ENCODE peak calls at places on chromosomes 12 and 14, in eight cellular contexts. P, G, M, O, V, S, Y and Z are unnamed samples.

GRCh38 chr12:5292651-5293050 is 139.3 kb upstream of the NTF3 start:
- DNase-seq in P (no peak), G (no peak), M (no peak), O (no peak), V (no peak), S (no peak), Y (no peak), Z (no peak)

GRCh38 chr14:82438416-82438815 is 904.8 kb upstream of the SEL1L start:
- DNase-seq in P (no peak), G (no peak), M (no peak), O (no peak), V (no peak), S (no peak), Y (no peak), Z (no peak)

GRCh38 chr12:131473721-131474709 is 236.9 kb upstream of the SFSWAP start:
- DNase-seq in P (no peak), G (no peak), M (no peak), O (no peak), V (no peak), S (no peak), Y (no peak), Z (no peak)

GRCh38 chr12:106248177-106248848 is 493 bp upstream of the CKAP4 start:
- DNase-seq in P (peak), G (peak), M (peak), O (peak), V (peak), S (peak), Y (peak), Z (peak)

GRCh38 chr12:52119398-52120254 is 40.1 kb downstream of the SMIM41 start:
- DNase-seq in P (peak), G (peak), M (no peak), O (peak), V (no peak), S (peak), Y (peak), Z (no peak)

GRCh38 chr12:67426067-67426466 is 156.9 kb downstream of the CAND1 start:
- DNase-seq in P (no peak), G (no peak), M (no peak), O (no peak), V (no peak), S (no peak), Y (no peak), Z (no peak)

GRCh38 chr14:55389330-55389729 is 22.3 kb downstream of the ATG14 start:
- DNase-seq in P (no peak), G (no peak), M (no peak), O (no peak), V (no peak), S (no peak), Y (no peak), Z (no peak)

GRCh38 chr12:79737875-79738718 is 47.3 kb upstream of the PAWR start:
- DNase-seq in P (peak), G (peak), M (no peak), O (peak), V (no peak), S (peak), Y (no peak), Z (no peak)

GRCh38 chr12:18861287-18861858 is 123.5 kb downstream of the CAPZA3 start:
- DNase-seq in P (no peak), G (no peak), M (no peak), O (no peak), V (no peak), S (no peak), Y (no peak), Z (no peak)

GRCh38 chr12:111362687-111363475 is 6.0 kb downstream of the PHETA1 start:
- DNase-seq in P (no peak), G (no peak), M (no peak), O (no peak), V (no peak), S (no peak), Y (no peak), Z (no peak)

GRCh38 chr12:103599274-103599673 is 12.2 kb downstream of the STAB2 start:
- DNase-seq in P (no peak), G (no peak), M (no peak), O (no peak), V (no peak), S (no peak), Y (no peak), Z (no peak)

GRCh38 chr14:54168489-54168888 is 211.9 kb upstream of the BMP4 start:
- DNase-seq in P (no peak), G (no peak), M (no peak), O (no peak), V (no peak), S (no peak), Y (no peak), Z (no peak)

GRCh38 chr12:64004639-64005038 is 160.1 kb downstream of the SRGAP1 start:
- DNase-seq in P (no peak), G (no peak), M (no peak), O (no peak), V (no peak), S (no peak), Y (no peak), Z (no peak)

GRCh38 chr12:66665416-66665815 is 13.5 kb downstream of the GRIP1 start:
- DNase-seq in P (no peak), G (no peak), M (no peak), O (no peak), V (no peak), S (no peak), Y (no peak), Z (no peak)

GRCh38 chr12:12202747-12203146 is 64.1 kb downstream of the LRP6 start:
- DNase-seq in P (no peak), G (no peak), M (no peak), O (no peak), V (no peak), S (no peak), Y (no peak), Z (no peak)

GRCh38 chr14:50607181-50607580 is 47.2 kb downstream of the ATL1 start:
- DNase-seq in P (no peak), G (no peak), M (no peak), O (no peak), V (no peak), S (no peak), Y (no peak), Z (no peak)

GRCh38 chr14:71620401-71620800 is 311.8 kb upstream of the RGS6 start:
- DNase-seq in P (no peak), G (no peak), M (no peak), O (no peak), V (no peak), S (no peak), Y (no peak), Z (no peak)

GRCh38 chr14:48665077-48665784 is 920.9 kb downstream of the RPS29 start:
- DNase-seq in P (no peak), G (no peak), M (no peak), O (no peak), V (no peak), S (no peak), Y (no peak), Z (no peak)

GRCh38 chr14:25044299-25044698 is 5.6 kb downstream of the STXBP6 start:
- DNase-seq in P (no peak), G (no peak), M (no peak), O (no peak), V (no peak), S (no peak), Y (no peak), Z (no peak)

GRCh38 chr12:105278043-105278697 is 42.2 kb upstream of the APPL2 start:
- DNase-seq in P (no peak), G (no peak), M (no peak), O (no peak), V (no peak), S (no peak), Y (no peak), Z (no peak)

GRCh38 chr14:34223302-34224150 is 238.5 kb downstream of the SPTSSA start:
- DNase-seq in P (no peak), G (no peak), M (no peak), O (no peak), V (no peak), S (no peak), Y (no peak), Z (no peak)

GRCh38 chr14:52059614-52060013 is 9.2 kb downstream of the NID2 start:
- DNase-seq in P (no peak), G (no peak), M (no peak), O (no peak), V (no peak), S (no peak), Y (no peak), Z (no peak)

GRCh38 chr14:71574976-71575375 is 357.3 kb upstream of the RGS6 start:
- DNase-seq in P (no peak), G (no peak), M (no peak), O (no peak), V (no peak), S (no peak), Y (no peak), Z (no peak)

GRCh38 chr12:119206348-119207075 is 27.8 kb downstream of the HSPB8 start:
- DNase-seq in P (no peak), G (no peak), M (no peak), O (no peak), V (no peak), S (peak), Y (no peak), Z (no peak)

GRCh38 chr12:45655186-45655585 is 74.3 kb upstream of the ARID2 start:
- DNase-seq in P (peak), G (peak), M (no peak), O (no peak), V (no peak), S (no peak), Y (no peak), Z (no peak)

GRCh38 chr12:2393016-2393415 is 340.2 kb downstream of the CACNA1C start:
- DNase-seq in P (no peak), G (no peak), M (no peak), O (no peak), V (no peak), S (no peak), Y (no peak), Z (no peak)

GRCh38 chr12:52495385-52495784 is 2.3 kb upstream of the KRT6A start:
- DNase-seq in P (no peak), G (no peak), M (peak), O (no peak), V (no peak), S (no peak), Y (peak), Z (no peak)

GRCh38 chr12:41011939-41012338 is 176.2 kb upstream of the PDZRN4 start:
- DNase-seq in P (no peak), G (no peak), M (no peak), O (no peak), V (no peak), S (no peak), Y (no peak), Z (no peak)

GRCh38 chr12:91171475-91171874 is 11.1 kb downstream of the DCN start:
- DNase-seq in P (no peak), G (no peak), M (no peak), O (no peak), V (no peak), S (peak), Y (no peak), Z (no peak)

GRCh38 chr12:132659146-132659545 is 28.0 kb downstream of the POLE start:
- DNase-seq in P (no peak), G (no peak), M (no peak), O (no peak), V (no peak), S (no peak), Y (no peak), Z (no peak)

GRCh38 chr12:57813111-57813970 is 5.2 kb downstream of the AVIL start:
- DNase-seq in P (no peak), G (no peak), M (no peak), O (no peak), V (no peak), S (no peak), Y (no peak), Z (no peak)

GRCh38 chr12:57816001-57816854 is 2.3 kb downstream of the AVIL start:
- DNase-seq in P (no peak), G (no peak), M (no peak), O (no peak), V (no peak), S (no peak), Y (no peak), Z (no peak)

GRCh38 chr12:57816855-57817151 is 1.7 kb downstream of the AVIL start:
- DNase-seq in P (peak), G (no peak), M (peak), O (no peak), V (peak), S (peak), Y (no peak), Z (no peak)

GRCh38 chr12:57815177-57816000 is 3.1 kb downstream of the AVIL start:
- DNase-seq in P (no peak), G (no peak), M (no peak), O (no peak), V (no peak), S (peak), Y (no peak), Z (no peak)

GRCh38 chr12:57813971-57814771 is 4.4 kb downstream of the AVIL start:
- DNase-seq in P (no peak), G (no peak), M (no peak), O (no peak), V (no peak), S (no peak), Y (no peak), Z (no peak)
- TF ChIP-seq CTCF in P (no peak), G (no peak), M (no peak), O (no peak), V (no peak), S (no peak), Y (no peak), Z (no peak)

DNA sequence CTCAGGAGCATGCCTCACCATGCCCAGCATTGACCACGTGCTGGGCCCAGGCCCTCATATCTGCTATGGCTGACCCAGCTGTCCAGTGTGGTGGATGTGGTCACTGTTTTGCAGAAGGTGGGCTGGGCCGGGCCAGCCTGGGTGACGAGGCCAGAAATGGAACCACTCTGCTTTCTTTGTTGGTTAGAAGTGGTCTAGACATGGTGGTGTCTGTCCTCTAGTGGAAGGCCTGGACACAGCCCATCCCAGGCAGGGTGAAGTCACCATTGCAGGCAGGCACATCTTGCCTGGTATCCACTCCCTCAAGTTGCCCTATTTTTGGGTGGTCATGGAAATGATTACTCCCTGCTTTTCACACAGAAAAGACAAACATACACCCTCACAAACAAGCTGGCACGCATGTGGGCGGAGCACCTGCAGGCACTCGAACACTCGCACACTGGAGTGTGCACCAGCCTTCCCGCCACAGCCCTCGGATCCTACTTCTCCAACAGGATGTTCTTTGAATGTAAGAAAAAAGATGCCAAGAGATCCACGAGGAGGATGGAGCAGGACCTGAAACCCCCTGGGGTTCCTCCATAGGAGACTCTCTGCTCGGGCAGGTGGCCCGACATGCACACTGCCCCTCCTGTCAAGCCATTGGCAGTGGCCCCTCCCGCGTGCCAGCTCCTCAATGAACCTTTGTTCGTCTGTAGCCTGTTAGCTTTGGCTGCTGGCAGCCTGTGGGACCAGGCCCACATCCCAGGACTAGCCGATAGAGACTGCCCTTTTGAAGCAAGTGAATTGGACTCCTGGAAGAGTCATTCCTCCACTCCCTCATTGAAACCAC is 38.4 kb downstream of the MLXIP start:
- DNase-seq in P (peak), G (no peak), M (peak), O (no peak), V (peak), S (no peak), Y (no peak), Z (no peak)
- TF ChIP-seq CTCF in P (no peak), G (no peak), M (no peak), O (peak), V (peak), S (peak), Y (no peak), Z (no peak)

DNA sequence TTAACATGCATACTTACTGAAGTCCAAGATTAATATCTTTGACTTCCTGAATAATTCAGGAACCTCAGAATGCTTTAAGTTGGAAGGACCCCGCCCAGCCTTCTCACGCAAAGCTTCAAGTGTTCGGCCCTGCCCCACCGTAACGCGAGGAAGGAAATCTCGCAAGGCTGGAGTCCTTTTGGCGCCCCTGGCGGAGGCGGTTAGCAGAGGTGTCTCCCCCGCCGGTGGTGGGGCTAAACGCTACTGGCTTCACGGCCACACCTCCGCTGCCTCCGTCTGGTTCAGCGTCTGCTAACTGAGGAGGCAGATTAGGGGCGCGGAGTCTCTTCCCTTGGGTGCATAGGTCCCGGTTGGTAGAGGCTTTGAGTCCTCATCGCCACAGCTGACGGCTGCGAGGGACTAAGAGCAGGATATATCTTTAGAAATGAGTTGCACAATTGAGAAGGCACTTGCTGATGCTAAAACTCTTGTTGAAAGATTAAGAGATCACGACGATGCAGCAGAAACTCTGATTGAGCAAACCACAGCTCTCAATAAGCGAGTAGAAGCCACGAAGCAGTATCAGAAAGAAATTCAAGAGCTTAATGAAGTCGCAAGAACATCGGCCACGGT is 21.9 kb downstream of the SPATS2 start:
- DNase-seq in P (peak), G (peak), M (peak), O (peak), V (no peak), S (no peak), Y (no peak), Z (no peak)
- TF ChIP-seq CTCF in P (no peak), G (peak), M (peak), O (no peak), V (no peak), S (no peak), Y (no peak), Z (no peak)

DNA sequence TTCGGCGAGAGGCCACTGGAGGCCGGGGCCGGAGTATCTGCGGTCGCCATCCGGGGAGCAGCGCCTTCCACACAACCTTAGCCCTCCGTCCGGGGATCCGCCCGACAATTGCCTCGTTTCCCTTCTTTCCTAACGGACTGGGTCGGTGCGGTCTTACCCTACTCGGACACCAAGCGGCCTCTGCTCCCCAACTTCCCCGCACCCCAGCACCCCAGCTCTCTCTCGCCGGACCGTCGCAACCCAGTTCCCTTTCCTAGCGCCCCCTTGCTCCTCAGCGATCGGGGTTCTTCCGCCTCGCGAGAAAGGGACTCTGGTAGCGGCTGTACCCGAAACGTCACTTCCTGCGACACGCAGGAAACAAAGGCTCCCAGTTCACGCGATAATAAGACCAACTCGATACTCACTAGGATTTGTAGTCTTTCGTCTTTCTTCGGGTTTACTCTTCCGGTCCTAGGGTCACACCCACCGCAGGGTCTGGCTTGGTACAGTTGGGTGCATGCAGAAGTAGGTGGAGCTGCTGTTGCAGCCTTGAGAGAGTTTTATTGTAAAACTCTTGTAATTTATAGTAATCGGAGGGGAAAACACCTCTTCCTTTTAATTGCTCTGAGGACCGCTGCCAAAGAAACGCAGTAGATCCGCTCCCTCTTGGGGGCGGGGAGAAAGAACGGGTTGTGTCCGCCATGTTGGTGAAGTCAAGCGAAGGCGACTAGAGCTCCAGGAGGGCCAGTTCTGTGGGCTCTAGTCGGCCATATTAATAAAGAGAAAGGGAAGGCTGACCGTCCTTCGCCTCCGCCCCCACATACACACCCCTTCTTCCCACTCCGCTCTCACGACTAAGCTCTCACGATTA is at the start of the genes THAP2 and ZFC3H1:
- DNase-seq in P (peak), G (peak), M (peak), O (peak), V (peak), S (peak), Y (peak), Z (peak)
- TF ChIP-seq CTCF in P (no peak), G (no peak), M (peak), O (no peak), V (peak), S (peak), Y (no peak), Z (no peak)

GRCh38 chr14:58151701-58152568 is at the start of gene ARMH4:
- DNase-seq in P (peak), G (peak), M (peak), O (peak), V (peak), S (peak), Y (peak), Z (peak)
- TF ChIP-seq CTCF in P (no peak), G (no peak), M (peak), O (peak), V (no peak), S (no peak), Y (no peak), Z (peak)

DNA sequence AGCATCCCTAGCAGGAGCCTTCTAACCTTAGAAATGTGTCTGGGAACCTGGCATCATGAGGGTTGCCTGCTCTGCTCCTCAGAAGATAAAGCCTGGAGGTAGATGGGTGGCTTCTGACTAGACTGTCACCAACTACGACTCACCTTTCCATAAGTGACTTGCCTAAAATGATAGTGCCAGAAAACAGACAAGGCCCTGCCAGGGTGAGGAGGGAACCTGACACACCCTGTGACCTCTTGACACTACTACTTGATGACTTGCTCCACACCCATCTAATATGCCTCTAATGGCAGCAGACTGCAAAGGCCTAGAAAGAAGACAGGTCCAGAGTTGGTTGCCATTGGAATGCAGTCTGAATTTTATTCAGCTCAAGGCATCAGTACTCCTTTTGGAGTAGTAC is 9.4 kb downstream of the RNF41 start:
- DNase-seq in P (no peak), G (no peak), M (no peak), O (no peak), V (no peak), S (no peak), Y (no peak), Z (no peak)
- TF ChIP-seq CTCF in P (no peak), G (no peak), M (no peak), O (no peak), V (no peak), S (no peak), Y (no peak), Z (no peak)

DNA sequence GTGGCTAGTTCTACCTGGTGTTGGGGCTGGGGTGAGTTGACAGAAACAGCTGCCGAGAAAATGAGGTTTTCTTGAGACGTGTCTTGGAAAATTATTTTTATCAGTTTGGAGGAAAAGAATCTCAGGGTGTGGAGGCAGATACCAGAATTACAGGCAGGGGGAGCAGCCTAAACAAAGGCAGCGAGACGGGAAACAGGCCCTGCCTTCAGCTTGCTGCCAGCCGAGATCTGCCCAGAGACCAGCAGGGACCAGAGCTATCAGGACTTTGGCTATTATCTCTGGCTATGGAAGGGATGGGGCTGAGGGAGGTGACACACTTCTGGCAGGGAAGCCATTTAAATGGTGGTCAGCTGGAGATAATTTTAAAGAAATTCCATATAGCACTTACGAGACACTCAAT is 25.7 kb downstream of the SYNDIG1L start:
- DNase-seq in P (no peak), G (no peak), M (no peak), O (no peak), V (no peak), S (peak), Y (no peak), Z (no peak)
- TF ChIP-seq CTCF in P (no peak), G (no peak), M (no peak), O (no peak), V (no peak), S (peak), Y (no peak), Z (peak)